ENCODE peak calls at places on chromosome 2, in six cellular contexts. Y is IMR-90, A is mesenchymal stem cell, X is neuronal stem cell, H is mesendoderm, K is H1. L is an unnamed sample.

GRCh38 chr2:95054016-95054415 is 28.5 kb downstream of the MAL start:
- DNase-seq in X (no peak), A (no peak), Y (no peak), H (no peak), K (no peak), L (no peak)

GRCh38 chr2:113136828-113137775 is 9.7 kb downstream of the IL1RN start:
- DNase-seq in K (peak; percentile 55), H (peak; percentile 54), X (peak; percentile 48), A (peak; percentile 47), Y (peak; percentile 42), L (peak; percentile 84)

GRCh38 chr2:108240966-108241365 is 1.2 kb downstream of the SULT1C3 start:
- DNase-seq in A (no peak), K (no peak), Y (no peak), X (no peak), H (no peak), L (no peak)

GRCh38 chr2:74099271-74099670 is 48.4 kb downstream of the BOLA3 start:
- DNase-seq in Y (no peak), K (no peak), A (no peak), H (no peak), X (no peak), L (no peak)

GRCh38 chr2:67394734-67395133 is 2.4 kb upstream of the ETAA1 start:
- DNase-seq in X (no peak), H (peak; percentile 30), A (peak; percentile 68), K (no peak), Y (peak; percentile 53), L (no peak)

GRCh38 chr2:62774555-62775366 is 69.2 kb downstream of the EHBP1 start:
- DNase-seq in A (peak; percentile 65), H (peak; percentile 29), K (no peak), Y (peak; percentile 63), X (peak; percentile 21), L (no peak)

GRCh38 chr2:237393523-237393922 is 20.4 kb downstream of the COL6A3 start:
- DNase-seq in Y (peak; percentile 42), X (no peak), K (no peak), H (no peak), A (no peak), L (no peak)

GRCh38 chr2:16513626-16514025 is 152.0 kb downstream of the CYRIA start:
- DNase-seq in A (no peak), X (no peak), H (no peak), K (no peak), Y (no peak), L (no peak)

GRCh38 chr2:39481611-39482010 is 44.5 kb upstream of the MAP4K3 start:
- DNase-seq in Y (peak; percentile 72), K (no peak), H (no peak), A (peak; percentile 68), X (no peak), L (no peak)

GRCh38 chr2:64426191-64426952 is 27.6 kb upstream of the LGALSL start:
- DNase-seq in A (peak; percentile 61), K (no peak), Y (peak; percentile 16), H (no peak), X (no peak), L (peak; percentile 87)

GRCh38 chr2:136230471-136230870 is 112.5 kb upstream of the CXCR4 start:
- DNase-seq in A (no peak), X (no peak), K (no peak), Y (no peak), H (no peak), L (no peak)

GRCh38 chr2:138036522-138036921 is 72.2 kb downstream of the HNMT start:
- DNase-seq in A (no peak), X (no peak), Y (no peak), H (no peak), K (no peak), L (no peak)

GRCh38 chr2:69464575-69464974 is 27.3 kb upstream of the NFU1 start:
- DNase-seq in Y (peak; percentile 80), K (no peak), H (no peak), A (peak; percentile 77), X (no peak), L (peak; percentile 82)

GRCh38 chr2:181190711-181191110 is 210.3 kb downstream of the UBE2E3 start:
- DNase-seq in H (no peak), X (no peak), A (no peak), Y (no peak), K (no peak), L (no peak)

GRCh38 chr2:233708942-233709341 is 3.8 kb upstream of the UGT1A5 start:
- DNase-seq in A (no peak), Y (no peak), X (no peak), K (no peak), H (peak; percentile 45), L (no peak)

GRCh38 chr2:161578998-161579397 is 45.2 kb upstream of the SLC4A10 start:
- DNase-seq in X (no peak), H (no peak), K (no peak), A (no peak), Y (no peak), L (no peak)
- H3K4me3 ChIP-seq in X (no peak overlapping the region), H (no peak overlapping the region), K (no peak overlapping the region), A (no peak overlapping the region), Y (no peak overlapping the region), L (no peak overlapping the region)

GRCh38 chr2:9844581-9844980 is 1.3 kb downstream of the TAF1B start:
- DNase-seq in Y (peak; percentile 38), K (no peak), A (peak; percentile 15), H (no peak), X (no peak), L (peak; percentile 35)

GRCh38 chr2:9842487-9843228 is 616 bp upstream of the TAF1B start:
- DNase-seq in X (no peak), K (no peak), Y (no peak), A (peak; percentile 11), H (no peak), L (no peak)

GRCh38 chr2:9844036-9844483 is 786 bp downstream of the TAF1B start:
- DNase-seq in A (no peak), K (no peak), X (no peak), Y (peak; percentile 31), H (peak; percentile 47), L (peak; percentile 29)

GRCh38 chr2:9846554-9846953 is 3.3 kb downstream of the TAF1B start:
- DNase-seq in X (no peak), Y (peak; percentile 71), K (no peak), A (no peak), H (no peak), L (peak; percentile 43)

GRCh38 chr2:9843229-9844035 is at the start of gene TAF1B:
- DNase-seq in X (peak; percentile 95), A (peak; percentile 93), H (peak; percentile 99), Y (peak; percentile 88), K (peak; percentile 93), L (peak; percentile 91)
- H3K18ac ChIP-seq in X (peak within 1 kb of the TSS; percentile 96), A (peak within 1 kb of the TSS; percentile 87), H (peak within 1 kb of the TSS; percentile 65), Y (peak within 1 kb of the TSS; percentile 57), K (peak within 1 kb of the TSS; percentile 93), L (peak within 1 kb of the TSS; percentile 99)

DNA sequence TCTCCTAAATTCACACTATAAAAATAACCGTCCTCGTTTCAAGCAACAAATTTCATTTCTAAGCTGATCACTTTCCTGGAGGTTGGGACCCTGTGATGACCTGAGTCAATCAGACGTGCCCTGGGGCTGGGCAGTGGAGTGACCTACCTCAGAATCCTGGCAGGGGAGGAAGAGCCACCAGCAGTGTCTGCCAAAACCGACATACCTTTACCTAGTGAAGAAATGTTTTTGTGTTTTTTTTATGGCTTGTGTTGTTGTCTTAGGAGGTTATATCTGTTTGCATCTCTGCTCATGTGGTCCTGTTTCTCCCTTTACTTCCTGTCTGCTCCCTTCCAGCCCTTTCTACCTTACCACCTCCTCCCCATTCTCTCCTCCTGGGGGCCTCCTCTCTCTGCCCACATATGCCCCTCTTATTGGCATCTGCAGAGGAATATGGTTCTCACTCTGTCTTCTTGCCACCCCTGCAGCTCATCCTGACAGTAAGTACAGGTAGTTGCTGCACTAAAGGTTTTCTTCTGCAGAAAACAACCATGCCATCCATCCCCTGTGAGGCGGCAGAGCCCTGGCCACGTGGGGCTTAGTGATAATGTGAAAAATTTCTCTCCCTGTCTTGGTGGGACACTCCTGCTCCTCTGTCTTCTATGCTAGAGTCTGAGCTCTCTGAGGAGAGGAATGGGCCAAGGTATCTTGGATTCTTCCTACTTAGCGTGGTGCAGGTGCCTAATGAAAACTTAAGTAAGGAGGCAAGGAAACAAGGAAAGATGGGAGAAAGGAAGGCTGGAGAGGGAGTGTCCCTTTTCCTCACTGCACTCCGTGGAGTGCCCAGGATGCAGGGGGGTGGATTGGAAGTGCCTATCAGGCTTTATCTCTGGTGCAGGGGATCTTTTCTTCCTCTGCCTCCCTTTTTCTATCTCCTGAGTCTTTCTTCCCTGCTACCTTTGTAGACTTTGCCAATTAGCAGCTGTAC is 15.4 kb downstream of the ACOXL start:
- DNase-seq in H (no peak), K (no peak), X (no peak), Y (no peak), A (no peak), L (no peak)
- H3K27me3 ChIP-seq in H (no peaks in the 10 kb centered on the region), K (no peaks in the 10 kb centered on the region), X (no peaks in the 10 kb centered on the region), Y (peaks cover 49% of the 10 kb centered on the region), A (peaks cover 62% of the 10 kb centered on the region), L (no peaks in the 10 kb centered on the region)

DNA sequence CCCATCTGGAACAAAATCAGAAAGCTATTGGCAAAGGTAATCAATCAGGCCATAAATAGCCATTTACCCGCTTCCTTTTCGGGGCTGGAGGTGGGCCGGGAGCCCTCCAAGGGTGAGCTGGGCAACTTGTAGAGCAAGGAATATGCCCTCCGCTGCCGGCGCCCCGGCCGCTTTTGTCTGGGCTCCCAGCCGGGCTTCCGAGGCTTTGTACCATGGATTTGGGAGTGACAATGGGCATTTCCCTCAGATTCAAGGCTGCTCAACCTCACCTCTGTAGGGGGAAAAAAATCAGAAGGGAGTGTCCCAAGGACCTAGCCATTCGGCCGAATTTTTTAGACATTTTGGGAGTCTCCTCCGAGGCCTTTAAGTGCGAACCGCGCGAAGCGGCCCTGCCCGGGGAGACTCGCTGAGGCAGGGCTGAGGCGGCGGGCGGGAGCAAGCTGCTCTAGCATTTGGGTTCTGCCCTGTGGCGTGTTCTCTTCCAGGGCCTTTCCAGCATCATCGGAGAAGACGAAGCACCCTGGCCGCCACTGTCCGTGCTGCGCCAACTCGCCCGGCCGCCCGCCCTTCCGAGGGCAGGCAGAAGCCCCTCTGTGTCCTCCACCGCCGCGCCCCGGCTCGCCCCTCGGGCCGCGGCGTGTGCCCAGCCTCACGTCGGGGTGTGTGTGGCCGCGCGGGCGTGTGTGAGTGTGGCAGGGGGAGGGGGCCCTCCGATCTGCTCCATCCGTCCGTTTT is 975 bp upstream of the HOXD9 start:
- DNase-seq in Y (no peak), X (no peak), H (no peak), A (no peak), K (peak; percentile 66), L (no peak)
- H3K4me3 ChIP-seq in Y (no peak overlapping the region), X (no peak overlapping the region), H (no peak overlapping the region), A (no peak overlapping the region), K (no peak overlapping the region), L (no peak overlapping the region)

DNA sequence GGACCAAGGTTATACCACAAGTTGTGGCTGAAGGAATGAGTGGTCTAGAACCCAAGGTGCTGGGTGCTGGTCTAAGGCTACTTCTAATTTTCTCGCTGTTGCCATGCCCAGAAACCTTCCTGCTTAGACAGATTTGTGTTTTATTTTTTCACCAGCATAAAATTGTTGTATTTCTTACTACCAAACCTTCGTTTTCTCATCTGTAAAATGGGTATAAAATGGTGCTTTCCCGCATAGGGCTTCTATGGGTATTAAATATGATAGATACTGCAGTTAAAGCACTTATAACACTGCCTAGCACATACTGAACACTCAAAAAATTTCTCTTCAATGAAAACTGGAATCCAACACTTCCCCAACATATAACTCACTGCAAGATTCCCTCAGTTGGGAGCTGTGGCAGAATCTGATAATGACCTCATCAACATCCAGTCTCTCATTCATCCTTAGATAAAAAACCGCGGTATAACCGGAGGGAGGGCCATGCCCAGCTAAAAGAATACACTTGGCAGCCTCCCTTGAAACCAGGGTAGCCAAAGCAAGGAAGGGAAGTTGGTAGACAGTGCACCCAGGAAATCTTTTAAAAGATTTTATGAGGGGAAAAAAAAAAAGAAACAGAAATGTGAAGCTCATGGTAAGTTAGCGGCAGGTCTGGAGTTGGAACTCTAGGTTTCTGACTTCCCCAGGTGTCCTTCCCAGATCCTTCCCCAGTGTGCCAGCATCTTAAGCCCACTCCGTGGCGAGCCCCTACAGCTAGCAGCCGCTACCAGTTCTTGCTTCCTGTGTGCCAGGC is 1.2 kb downstream of the NEMP2 start:
- DNase-seq in H (no peak), K (no peak), Y (no peak), A (no peak), X (no peak), L (no peak)
- H3K18ac ChIP-seq in H (no peak overlapping the region), K (peak overlapping the region; percentile 1), Y (peak overlapping the region; percentile 83), A (peak overlapping the region; percentile 81), X (peak overlapping the region; percentile 55), L (peak overlapping the region; percentile 77)